ENCODE peak calls at places on chromosomes 12 and 14, in six cellular contexts. N is fibroblast of the aortic adventitia, S is right lobe of liver, A is cardiac fibroblast, R is psoas muscle, W is MM.1S. V is an unnamed sample.

GRCh38 chr12:89427508-89428156 is 75.3 kb upstream of the DUSP6 start:
- DNase-seq in S (no peak), A (no peak), N (no peak), W (peak), R (no peak), V (peak)

GRCh38 chr14:32259368-32260013 is 56.4 kb upstream of the RNU6-8 start:
- DNase-seq in W (peak), S (no peak), A (peak), R (no peak), N (peak), V (peak)

GRCh38 chr12:80607361-80608135 is 99.9 kb upstream of the MYF6 start:
- DNase-seq in S (no peak), A (no peak), N (no peak), W (no peak), R (no peak), V (no peak)

GRCh38 chr14:67728258-67728657 is 26.6 kb downstream of the RDH12 start:
- DNase-seq in A (no peak), R (no peak), S (no peak), N (no peak), W (no peak), V (no peak)

GRCh38 chr12:954736-955135 is 5.2 kb upstream of the RAD52 start:
- DNase-seq in R (no peak), S (no peak), A (no peak), N (no peak), W (no peak), V (no peak)

GRCh38 chr14:81343166-81343565 is 57.0 kb downstream of the STON2 start:
- DNase-seq in W (no peak), S (no peak), N (no peak), A (no peak), R (no peak), V (no peak)

GRCh38 chr14:51521764-51522163 is 129.9 kb upstream of the FRMD6 start:
- DNase-seq in N (peak), W (peak), A (peak), R (no peak), S (no peak), V (peak)

GRCh38 chr14:71398450-71398849 is 491.2 kb downstream of the PCNX1 start:
- DNase-seq in A (no peak), R (no peak), N (no peak), W (no peak), S (no peak), V (peak)

GRCh38 chr14:76829650-76830421 is 3.6 kb downstream of the LRRC74A start:
- DNase-seq in A (peak), W (no peak), R (peak), N (no peak), S (no peak), V (no peak)

GRCh38 chr12:93526786-93527428 is 45.6 kb upstream of the SOCS2 start:
- DNase-seq in S (no peak), A (peak), R (no peak), W (no peak), N (peak), V (no peak)

GRCh38 chr14:49950275-49951250 is 57.7 kb downstream of the ARF6 start:
- DNase-seq in W (no peak), R (no peak), A (no peak), N (no peak), S (peak), V (no peak)

GRCh38 chr14:39446131-39446744 is 14.0 kb upstream of the FBXO33 start:
- DNase-seq in A (no peak), W (peak), S (no peak), R (no peak), N (no peak), V (peak)

GRCh38 chr12:110813298-110813697 is 33.5 kb upstream of the CCDC63 start:
- DNase-seq in A (no peak), W (no peak), R (no peak), N (no peak), S (no peak), V (no peak)

GRCh38 chr14:74955229-74955999 is at the start of gene PGF:
- DNase-seq in A (peak), R (peak), W (no peak), S (peak), N (no peak), V (no peak)

GRCh38 chr12:66453111-66453510 is 150.8 kb downstream of the HELB start:
- DNase-seq in S (no peak), A (no peak), N (no peak), W (no peak), R (no peak), V (no peak)

GRCh38 chr14:100298551-100299237 is 7.5 kb downstream of the SLC25A29 start:
- DNase-seq in W (no peak), S (peak), N (no peak), R (peak), A (no peak), V (no peak)

GRCh38 chr12:57628280-57629191 is 4.5 kb downstream of the B4GALNT1 start:
- DNase-seq in W (no peak), R (peak), S (no peak), A (no peak), N (no peak), V (no peak)

GRCh38 chr14:101857226-101857625 is 95.7 kb downstream of the PPP2R5C start:
- DNase-seq in N (no peak), R (no peak), W (no peak), S (no peak), A (no peak), V (no peak)

GRCh38 chr12:14915736-14916135 is 22.6 kb downstream of the ERP27 start:
- DNase-seq in A (no peak), N (no peak), S (no peak), W (no peak), R (no peak), V (no peak)

GRCh38 chr12:43847427-43847826 is 11.5 kb downstream of the TMEM117 start:
- DNase-seq in N (peak), A (no peak), W (no peak), R (no peak), S (no peak), V (no peak)

GRCh38 chr14:104085032-104085888 is at the start of gene ASPG:
- DNase-seq in A (no peak), R (peak), S (peak), N (no peak), W (no peak), V (no peak)

GRCh38 chr12:7907009-7907408 is 29.0 kb downstream of the SLC2A3 start:
- DNase-seq in R (no peak), N (peak), W (no peak), S (peak), A (peak), V (peak)

GRCh38 chr12:94701711-94702110 is 51.4 kb upstream of the TMCC3 start:
- DNase-seq in N (no peak), S (no peak), W (no peak), R (no peak), A (no peak), V (no peak)

GRCh38 chr12:112950701-112951100 is 12.4 kb downstream of the OAS3 start:
- DNase-seq in R (no peak), W (no peak), N (no peak), A (no peak), S (no peak), V (no peak)

GRCh38 chr14:92670177-92670576 is 78.2 kb downstream of the LGMN start:
- DNase-seq in N (peak), W (no peak), S (peak), R (no peak), A (peak), V (peak)

GRCh38 chr12:15664491-15664890 is 124.7 kb downstream of the EPS8 start:
- DNase-seq in R (no peak), S (no peak), N (peak), W (no peak), A (peak), V (no peak)

GRCh38 chr14:77123381-77124344 is 17.9 kb downstream of the ZDHHC22 start:
- DNase-seq in S (peak), N (no peak), W (no peak), R (peak), A (no peak), V (peak)

GRCh38 chr14:104267895-104268294 is 129.5 kb downstream of the KIF26A start:
- DNase-seq in W (no peak), N (no peak), S (peak), A (no peak), R (no peak), V (no peak)

GRCh38 chr12:69896653-69897381 is 71.8 kb downstream of the MYRFL start:
- DNase-seq in A (no peak), N (no peak), W (no peak), R (no peak), S (no peak), V (no peak)

GRCh38 chr12:45122776-45123380 is 72.0 kb upstream of the DBX2 start:
- DNase-seq in A (peak), R (no peak), N (peak), W (peak), S (no peak), V (peak)

GRCh38 chr12:64670039-64670438 is 59.7 kb downstream of the RASSF3 start:
- DNase-seq in A (no peak), N (no peak), R (no peak), S (no peak), W (peak), V (peak)

GRCh38 chr12:50211392-50212070 is 44.4 kb upstream of the CERS5 start:
- DNase-seq in A (peak), R (no peak), S (no peak), N (peak), W (no peak), V (no peak)

GRCh38 chr12:107503851-107504502 is 181.6 kb upstream of the PWP1 start:
- DNase-seq in A (no peak), W (no peak), R (no peak), N (no peak), S (no peak), V (no peak)

GRCh38 chr12:15605886-15606590 is 183.2 kb downstream of the EPS8 start:
- DNase-seq in R (no peak), A (no peak), W (no peak), N (no peak), S (no peak), V (no peak)

GRCh38 chr12:47750229-47750798 is 8.4 kb downstream of the RAPGEF3 start:
- DNase-seq in W (no peak), A (no peak), S (no peak), R (no peak), N (no peak), V (no peak)

GRCh38 chr12:131747771-131748170 is 36.9 kb downstream of the SFSWAP start:
- DNase-seq in N (no peak), R (no peak), A (no peak), S (no peak), W (no peak), V (no peak)

GRCh38 chr12:50110762-50111416 is 1.1 kb upstream of the COX14 start:
- DNase-seq in S (peak), R (peak), A (peak), N (peak), W (peak), V (peak)

GRCh38 chr14:99774526-99775307 is 18.5 kb upstream of the EML1 start:
- DNase-seq in R (no peak), W (no peak), S (no peak), N (peak), A (peak), V (no peak)

GRCh38 chr12:120738252-120739030 is 12.8 kb downstream of the ACADS start:
- DNase-seq in A (no peak), R (peak), S (peak), W (no peak), N (no peak), V (no peak)

GRCh38 chr12:120736404-120737331 is 11.0 kb downstream of the ACADS start:
- DNase-seq in N (no peak), S (no peak), R (no peak), W (no peak), A (no peak), V (no peak)

GRCh38 chr12:120739821-120740613 is 14.4 kb downstream of the ACADS start:
- DNase-seq in R (no peak), W (no peak), N (no peak), S (no peak), A (no peak), V (no peak)

GRCh38 chr12:120739031-120739762 is 13.6 kb downstream of the ACADS start:
- DNase-seq in S (no peak), R (no peak), W (no peak), N (no peak), A (no peak), V (no peak)

DNA sequence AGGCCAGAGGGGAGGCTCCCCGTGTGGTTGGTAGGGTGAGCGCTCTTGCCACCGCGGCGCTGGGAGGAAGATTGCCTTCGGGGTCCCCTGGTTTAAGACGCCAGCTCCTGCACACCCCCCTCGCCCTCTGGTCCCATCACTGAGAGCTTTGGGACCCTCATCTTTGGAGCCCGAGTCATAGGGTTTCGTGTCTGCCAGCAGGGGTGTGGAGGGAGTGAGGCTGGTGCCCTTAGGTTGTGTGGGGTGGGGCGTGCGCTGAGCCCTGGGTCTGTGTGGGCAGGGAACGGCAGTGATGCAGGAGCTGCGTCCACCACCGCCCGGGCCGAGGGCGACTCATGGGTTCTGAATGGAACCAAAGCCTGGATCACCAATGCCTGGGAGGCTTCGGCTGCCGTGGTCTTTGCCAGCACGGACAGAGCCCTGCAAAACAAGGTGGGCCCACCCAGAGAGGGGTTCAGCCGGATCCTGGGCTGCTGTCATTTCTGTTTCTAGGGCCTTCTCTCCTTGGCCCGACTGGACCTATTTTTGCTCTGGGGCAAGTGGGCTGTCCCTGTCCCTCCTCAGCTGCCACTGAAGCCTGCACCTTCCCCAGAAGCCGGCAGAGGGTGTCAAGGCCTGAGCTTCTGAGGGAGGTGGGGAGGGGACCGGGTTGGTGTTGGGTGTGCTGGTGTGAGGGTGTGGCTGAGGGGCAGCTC is 12.1 kb downstream of the ACADS start:
- DNase-seq in R (no peak), W (no peak), A (peak), N (no peak), S (no peak), V (peak)
- TF ChIP-seq CTCF in R (no peak), W (no peak), A (peak), N (peak), S (no peak), V (peak)

DNA sequence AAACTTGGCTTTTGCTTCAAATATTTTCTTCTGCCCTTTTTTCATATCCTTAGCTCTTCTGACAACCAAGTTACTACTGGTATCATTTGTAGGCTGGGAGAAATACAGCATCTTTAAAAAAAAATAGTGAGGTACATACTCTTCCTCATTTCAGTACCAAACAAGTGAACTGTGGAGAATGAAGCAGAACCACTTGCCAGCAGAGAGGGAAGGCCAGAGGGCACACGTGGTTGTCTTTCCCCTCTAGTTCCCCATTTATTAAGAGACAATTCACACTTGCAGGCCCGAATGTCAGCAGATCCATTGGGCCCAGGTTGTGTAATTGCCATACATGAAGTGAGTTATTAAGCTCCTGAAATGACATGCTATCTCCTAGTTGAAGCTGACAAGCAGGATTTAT is 3.2 kb downstream of the SUSD6 start:
- DNase-seq in S (no peak), N (no peak), R (no peak), W (no peak), A (no peak), V (peak)
- H3K4me3 ChIP-seq in S (no peak), N (no peak), R (peak), W (no peak), A (no peak), V (peak)

DNA sequence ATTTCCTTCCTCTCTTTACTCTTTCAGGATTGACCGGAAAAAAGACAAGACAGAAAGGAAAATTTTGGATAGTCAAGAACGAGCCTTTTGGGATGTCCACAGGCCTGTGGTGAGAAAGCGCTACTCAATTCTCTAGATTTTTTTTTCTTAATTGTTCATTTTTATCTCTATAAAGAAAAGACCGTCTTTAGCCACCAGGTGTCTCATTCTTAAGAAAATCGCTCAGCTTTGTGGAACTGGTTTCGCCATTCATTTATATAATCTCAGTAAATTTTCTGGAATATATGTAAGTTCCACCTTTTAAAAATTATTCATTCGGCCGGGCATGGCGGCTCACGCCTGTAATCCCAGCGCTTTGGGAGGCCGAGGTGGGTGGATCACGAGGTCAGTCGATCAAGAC is 421.1 kb downstream of the DPF3 start:
- DNase-seq in R (no peak), W (no peak), N (no peak), A (no peak), S (no peak), V (no peak)
- TF ChIP-seq CTCF in R (no peak), W (no peak), N (no peak), A (no peak), S (no peak), V (no peak)

DNA sequence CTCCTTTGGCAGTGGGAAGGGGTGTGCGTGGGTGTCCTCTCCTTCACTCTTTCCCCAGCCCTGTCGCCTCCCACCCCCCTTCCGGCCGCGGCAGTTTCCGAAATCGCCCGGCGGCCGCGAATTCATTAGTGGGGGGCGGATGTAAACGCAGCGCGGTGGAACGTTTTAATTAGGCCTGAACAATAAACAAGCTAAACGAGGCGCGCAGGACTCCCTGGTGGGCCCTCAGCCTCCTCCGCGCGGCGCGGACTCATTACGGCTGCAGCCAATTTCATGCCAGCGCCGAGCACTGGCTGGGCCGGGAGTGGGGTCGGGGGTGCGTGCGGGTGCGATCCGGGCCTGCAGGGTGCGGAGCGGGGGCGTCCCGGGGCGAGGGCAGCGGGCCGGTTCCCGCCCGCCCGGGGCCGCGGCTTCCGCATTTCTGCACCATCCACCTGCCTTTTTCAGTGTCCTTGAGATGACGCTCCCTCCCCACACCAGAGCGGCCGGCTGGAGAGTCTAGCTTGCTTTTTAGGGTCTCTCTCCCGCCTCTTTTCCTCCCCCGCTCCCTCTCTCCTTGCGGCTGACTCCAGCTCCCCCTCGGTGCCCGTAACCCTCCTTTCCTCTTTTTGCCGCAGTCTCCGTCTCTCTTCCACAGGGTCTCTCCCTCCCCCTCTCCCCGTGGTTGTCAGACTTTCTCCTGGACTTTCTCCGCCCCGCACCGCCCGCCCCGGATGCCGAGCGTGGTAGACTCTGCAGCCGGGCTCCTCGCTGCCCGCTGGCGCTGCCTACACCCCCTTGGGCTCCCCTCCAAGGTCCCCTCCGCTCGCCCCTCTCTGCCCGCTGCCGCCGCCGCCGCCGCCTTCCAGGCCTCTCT is at the start of gene CISTR:
- DNase-seq in R (peak), W (peak), A (no peak), N (no peak), S (no peak), V (peak)
- H3K4me3 ChIP-seq in R (peak), W (peak), A (peak), N (peak), S (peak), V (peak)

DNA sequence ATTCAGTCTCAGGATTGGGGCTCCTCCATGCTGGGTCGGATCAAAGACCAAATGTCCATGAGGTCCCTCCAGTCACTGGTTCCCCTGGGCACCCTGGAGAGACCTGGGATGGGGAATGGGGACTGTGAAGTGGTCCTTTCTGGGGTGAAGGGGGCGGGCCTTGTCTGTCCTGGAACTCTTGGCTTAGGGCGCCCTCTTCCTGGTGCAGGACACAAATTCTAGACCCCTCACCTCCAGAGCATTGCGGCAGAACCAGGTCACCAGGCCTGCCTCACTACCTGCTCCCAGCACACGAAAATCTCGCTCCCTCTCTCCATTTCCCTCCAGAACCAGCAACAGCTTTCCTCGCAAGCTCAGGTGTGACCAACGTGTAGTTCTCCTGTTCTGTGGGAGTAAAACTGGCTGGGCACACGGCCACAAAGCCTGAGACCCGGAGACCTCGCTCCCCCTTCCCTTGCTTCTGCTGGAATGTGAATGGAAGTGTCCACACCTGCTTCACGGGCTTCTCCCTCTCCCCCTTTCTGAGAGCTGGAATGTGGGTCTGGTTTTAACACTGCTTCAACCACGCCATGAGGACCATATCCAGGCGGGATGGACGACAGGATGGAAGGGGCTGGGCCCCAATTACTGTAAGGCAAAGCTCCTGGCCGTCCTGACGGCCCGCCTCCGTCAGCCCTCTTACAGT is 112.7 kb downstream of the SCARB1 start:
- DNase-seq in N (no peak), R (no peak), W (no peak), A (peak), S (no peak), V (no peak)
- TF ChIP-seq CTCF in N (no peak), R (no peak), W (no peak), A (no peak), S (no peak), V (peak)